ENCODE peak calls at places on chromosomes 13 and 19, in nine cellular contexts. One of them, this sample, is unnamed.

GRCh38 chr19:1057185-1057857 is 9.6 kb upstream of the ARHGAP45 start:
- DNase-seq in upper lobe of right lung: no peak
- DNase-seq in activated CD4-positive, alpha-beta T cell treated with anti-CD3 and anti-CD28 coated beads for 4 hours: peak; percentile 64
- DNase-seq in CD4-positive, alpha-beta memory T cell: peak; percentile 63
- DNase-seq in T follicular helper cell: no peak
- DNase-seq in non-pigmented ciliary epithelial cell: no peak
- DNase-seq in fibroblast of lung: peak; percentile 67
- DNase-seq in ELR: peak; percentile 80
- DNase-seq in activated CD4-positive, CD25-positive, alpha-beta regulatory T cell treated with anti-CD3 and anti-CD28 coated beads, Interleukin-2, amount 50 U/mL, for 16 hours: no peak
- DNase-seq in this sample: no peak

GRCh38 chr13:109401307-109401706 is 385.1 kb downstream of the IRS2 start:
- DNase-seq in upper lobe of right lung: no peak
- DNase-seq in activated CD4-positive, alpha-beta T cell treated with anti-CD3 and anti-CD28 coated beads for 4 hours: no peak
- DNase-seq in CD4-positive, alpha-beta memory T cell: no peak
- DNase-seq in T follicular helper cell: no peak
- DNase-seq in non-pigmented ciliary epithelial cell: no peak
- DNase-seq in fibroblast of lung: no peak
- DNase-seq in ELR: no peak
- DNase-seq in activated CD4-positive, CD25-positive, alpha-beta regulatory T cell treated with anti-CD3 and anti-CD28 coated beads, Interleukin-2, amount 50 U/mL, for 16 hours: no peak
- DNase-seq in this sample: no peak

GRCh38 chr13:33764716-33765115 is 53.2 kb upstream of the RFC3 start:
- DNase-seq in upper lobe of right lung: no peak
- DNase-seq in activated CD4-positive, alpha-beta T cell treated with anti-CD3 and anti-CD28 coated beads for 4 hours: no peak
- DNase-seq in CD4-positive, alpha-beta memory T cell: no peak
- DNase-seq in T follicular helper cell: no peak
- DNase-seq in non-pigmented ciliary epithelial cell: no peak
- DNase-seq in fibroblast of lung: no peak
- DNase-seq in ELR: no peak
- DNase-seq in activated CD4-positive, CD25-positive, alpha-beta regulatory T cell treated with anti-CD3 and anti-CD28 coated beads, Interleukin-2, amount 50 U/mL, for 16 hours: no peak
- DNase-seq in this sample: no peak

GRCh38 chr19:33260628-33261418 is 35.2 kb upstream of the SLC7A10 start:
- DNase-seq in upper lobe of right lung: peak; percentile 84
- DNase-seq in activated CD4-positive, alpha-beta T cell treated with anti-CD3 and anti-CD28 coated beads for 4 hours: no peak
- DNase-seq in CD4-positive, alpha-beta memory T cell: no peak
- DNase-seq in T follicular helper cell: no peak
- DNase-seq in non-pigmented ciliary epithelial cell: no peak
- DNase-seq in fibroblast of lung: no peak
- DNase-seq in ELR: no peak
- DNase-seq in activated CD4-positive, CD25-positive, alpha-beta regulatory T cell treated with anti-CD3 and anti-CD28 coated beads, Interleukin-2, amount 50 U/mL, for 16 hours: no peak
- DNase-seq in this sample: no peak

GRCh38 chr13:30323524-30323923 is 16.2 kb upstream of the KATNAL1 start:
- DNase-seq in upper lobe of right lung: no peak
- DNase-seq in activated CD4-positive, alpha-beta T cell treated with anti-CD3 and anti-CD28 coated beads for 4 hours: no peak
- DNase-seq in CD4-positive, alpha-beta memory T cell: no peak
- DNase-seq in T follicular helper cell: no peak
- DNase-seq in non-pigmented ciliary epithelial cell: no peak
- DNase-seq in fibroblast of lung: no peak
- DNase-seq in ELR: no peak
- DNase-seq in activated CD4-positive, CD25-positive, alpha-beta regulatory T cell treated with anti-CD3 and anti-CD28 coated beads, Interleukin-2, amount 50 U/mL, for 16 hours: no peak
- DNase-seq in this sample: no peak

GRCh38 chr19:42254083-42254849 is 662 bp downstream of the ERF start:
- DNase-seq in upper lobe of right lung: peak; percentile 85
- DNase-seq in activated CD4-positive, alpha-beta T cell treated with anti-CD3 and anti-CD28 coated beads for 4 hours: peak; percentile 82
- DNase-seq in CD4-positive, alpha-beta memory T cell: peak; percentile 82
- DNase-seq in T follicular helper cell: peak; percentile 75
- DNase-seq in non-pigmented ciliary epithelial cell: no peak
- DNase-seq in fibroblast of lung: peak; percentile 60
- DNase-seq in ELR: peak; percentile 69
- DNase-seq in activated CD4-positive, CD25-positive, alpha-beta regulatory T cell treated with anti-CD3 and anti-CD28 coated beads, Interleukin-2, amount 50 U/mL, for 16 hours: peak; percentile 67
- DNase-seq in this sample: peak; percentile 75

GRCh38 chr19:57903298-57904174 is 12.9 kb downstream of the ZNF417 start:
- DNase-seq in upper lobe of right lung: no peak
- DNase-seq in activated CD4-positive, alpha-beta T cell treated with anti-CD3 and anti-CD28 coated beads for 4 hours: no peak
- DNase-seq in CD4-positive, alpha-beta memory T cell: peak; percentile 17
- DNase-seq in T follicular helper cell: no peak
- DNase-seq in non-pigmented ciliary epithelial cell: no peak
- DNase-seq in fibroblast of lung: peak; percentile 21
- DNase-seq in ELR: peak; percentile 68
- DNase-seq in activated CD4-positive, CD25-positive, alpha-beta regulatory T cell treated with anti-CD3 and anti-CD28 coated beads, Interleukin-2, amount 50 U/mL, for 16 hours: no peak
- DNase-seq in this sample: no peak

GRCh38 chr13:77387607-77388200 is 60.8 kb upstream of the MYCBP2 start:
- DNase-seq in upper lobe of right lung: no peak
- DNase-seq in activated CD4-positive, alpha-beta T cell treated with anti-CD3 and anti-CD28 coated beads for 4 hours: no peak
- DNase-seq in CD4-positive, alpha-beta memory T cell: no peak
- DNase-seq in T follicular helper cell: no peak
- DNase-seq in non-pigmented ciliary epithelial cell: no peak
- DNase-seq in fibroblast of lung: no peak
- DNase-seq in ELR: no peak
- DNase-seq in activated CD4-positive, CD25-positive, alpha-beta regulatory T cell treated with anti-CD3 and anti-CD28 coated beads, Interleukin-2, amount 50 U/mL, for 16 hours: no peak
- DNase-seq in this sample: no peak

GRCh38 chr13:30107536-30108136 is 199.7 kb downstream of the KATNAL1 start:
- DNase-seq in upper lobe of right lung: peak; percentile 71
- DNase-seq in activated CD4-positive, alpha-beta T cell treated with anti-CD3 and anti-CD28 coated beads for 4 hours: no peak
- DNase-seq in CD4-positive, alpha-beta memory T cell: no peak
- DNase-seq in T follicular helper cell: no peak
- DNase-seq in non-pigmented ciliary epithelial cell: no peak
- DNase-seq in fibroblast of lung: no peak
- DNase-seq in ELR: peak; percentile 72
- DNase-seq in activated CD4-positive, CD25-positive, alpha-beta regulatory T cell treated with anti-CD3 and anti-CD28 coated beads, Interleukin-2, amount 50 U/mL, for 16 hours: no peak
- DNase-seq in this sample: no peak

GRCh38 chr13:53004605-53005004 is 24.0 kb upstream of the OLFM4 start:
- DNase-seq in upper lobe of right lung: no peak
- DNase-seq in activated CD4-positive, alpha-beta T cell treated with anti-CD3 and anti-CD28 coated beads for 4 hours: no peak
- DNase-seq in CD4-positive, alpha-beta memory T cell: no peak
- DNase-seq in T follicular helper cell: no peak
- DNase-seq in non-pigmented ciliary epithelial cell: no peak
- DNase-seq in fibroblast of lung: no peak
- DNase-seq in ELR: no peak
- DNase-seq in activated CD4-positive, CD25-positive, alpha-beta regulatory T cell treated with anti-CD3 and anti-CD28 coated beads, Interleukin-2, amount 50 U/mL, for 16 hours: no peak
- DNase-seq in this sample: no peak

GRCh38 chr13:44690376-44690775 is 114.2 kb upstream of the TSC22D1 start:
- DNase-seq in upper lobe of right lung: no peak
- DNase-seq in activated CD4-positive, alpha-beta T cell treated with anti-CD3 and anti-CD28 coated beads for 4 hours: no peak
- DNase-seq in CD4-positive, alpha-beta memory T cell: no peak
- DNase-seq in T follicular helper cell: no peak
- DNase-seq in non-pigmented ciliary epithelial cell: no peak
- DNase-seq in fibroblast of lung: no peak
- DNase-seq in ELR: no peak
- DNase-seq in activated CD4-positive, CD25-positive, alpha-beta regulatory T cell treated with anti-CD3 and anti-CD28 coated beads, Interleukin-2, amount 50 U/mL, for 16 hours: no peak
- DNase-seq in this sample: no peak

GRCh38 chr19:29767039-29767735 is 44.6 kb upstream of the CCNE1 start:
- DNase-seq in upper lobe of right lung: no peak
- DNase-seq in activated CD4-positive, alpha-beta T cell treated with anti-CD3 and anti-CD28 coated beads for 4 hours: no peak
- DNase-seq in CD4-positive, alpha-beta memory T cell: no peak
- DNase-seq in T follicular helper cell: no peak
- DNase-seq in non-pigmented ciliary epithelial cell: no peak
- DNase-seq in fibroblast of lung: no peak
- DNase-seq in ELR: no peak
- DNase-seq in activated CD4-positive, CD25-positive, alpha-beta regulatory T cell treated with anti-CD3 and anti-CD28 coated beads, Interleukin-2, amount 50 U/mL, for 16 hours: no peak
- DNase-seq in this sample: no peak

GRCh38 chr19:41877916-41878905 is 1.1 kb downstream of the CD79A start:
- DNase-seq in upper lobe of right lung: no peak
- DNase-seq in activated CD4-positive, alpha-beta T cell treated with anti-CD3 and anti-CD28 coated beads for 4 hours: no peak
- DNase-seq in CD4-positive, alpha-beta memory T cell: no peak
- DNase-seq in T follicular helper cell: no peak
- DNase-seq in non-pigmented ciliary epithelial cell: no peak
- DNase-seq in fibroblast of lung: no peak
- DNase-seq in ELR: no peak
- DNase-seq in activated CD4-positive, CD25-positive, alpha-beta regulatory T cell treated with anti-CD3 and anti-CD28 coated beads, Interleukin-2, amount 50 U/mL, for 16 hours: no peak
- DNase-seq in this sample: no peak

GRCh38 chr19:47272448-47273312 is 2.0 kb upstream of the INAFM1 start:
- DNase-seq in upper lobe of right lung: peak; percentile 80
- DNase-seq in activated CD4-positive, alpha-beta T cell treated with anti-CD3 and anti-CD28 coated beads for 4 hours: peak; percentile 71
- DNase-seq in CD4-positive, alpha-beta memory T cell: no peak
- DNase-seq in T follicular helper cell: peak; percentile 44
- DNase-seq in non-pigmented ciliary epithelial cell: peak; percentile 36
- DNase-seq in fibroblast of lung: peak; percentile 35
- DNase-seq in ELR: peak; percentile 11
- DNase-seq in activated CD4-positive, CD25-positive, alpha-beta regulatory T cell treated with anti-CD3 and anti-CD28 coated beads, Interleukin-2, amount 50 U/mL, for 16 hours: no peak
- DNase-seq in this sample: no peak

GRCh38 chr13:45715351-45715750 is 13.2 kb downstream of the CBY2 start:
- DNase-seq in upper lobe of right lung: no peak
- DNase-seq in activated CD4-positive, alpha-beta T cell treated with anti-CD3 and anti-CD28 coated beads for 4 hours: no peak
- DNase-seq in CD4-positive, alpha-beta memory T cell: no peak
- DNase-seq in T follicular helper cell: no peak
- DNase-seq in non-pigmented ciliary epithelial cell: no peak
- DNase-seq in fibroblast of lung: no peak
- DNase-seq in ELR: no peak
- DNase-seq in activated CD4-positive, CD25-positive, alpha-beta regulatory T cell treated with anti-CD3 and anti-CD28 coated beads, Interleukin-2, amount 50 U/mL, for 16 hours: no peak
- DNase-seq in this sample: no peak

GRCh38 chr19:41753936-41754529 is 1.3 kb upstream of the CEACAM6 start:
- DNase-seq in upper lobe of right lung: no peak
- DNase-seq in activated CD4-positive, alpha-beta T cell treated with anti-CD3 and anti-CD28 coated beads for 4 hours: peak; percentile 61
- DNase-seq in CD4-positive, alpha-beta memory T cell: peak; percentile 65
- DNase-seq in T follicular helper cell: peak; percentile 55
- DNase-seq in non-pigmented ciliary epithelial cell: no peak
- DNase-seq in fibroblast of lung: peak; percentile 3
- DNase-seq in ELR: peak; percentile 55
- DNase-seq in activated CD4-positive, CD25-positive, alpha-beta regulatory T cell treated with anti-CD3 and anti-CD28 coated beads, Interleukin-2, amount 50 U/mL, for 16 hours: peak; percentile 57
- DNase-seq in this sample: peak; percentile 35

This sample was measured in activated B cell treated with CpG ODN at 0.5 μM for 24 hours.